ENCODE peak calls at places on chromosome 20, in four cellular contexts. One of them, this sample, is unnamed.

GRCh38 chr20:34299925-34300806 is 3.0 kb downstream of the AHCY start:
- DNase-seq in epithelial cell of proximal tubule: no peak
- DNase-seq in adrenal gland: no peak
- DNase-seq in fibroblast of lung: no peak
- DNase-seq in this sample: peak

GRCh38 chr20:24981282-24981681 is 11.3 kb downstream of the APMAP start:
- DNase-seq in epithelial cell of proximal tubule: no peak
- DNase-seq in adrenal gland: peak
- DNase-seq in fibroblast of lung: no peak
- DNase-seq in this sample: no peak

GRCh38 chr20:58086763-58087566 is 141.5 kb downstream of the ANKRD60 start:
- DNase-seq in epithelial cell of proximal tubule: no peak
- DNase-seq in adrenal gland: peak
- DNase-seq in fibroblast of lung: peak
- DNase-seq in this sample: peak

GRCh38 chr20:62219992-62220665 is at the start of gene HRH3:
- DNase-seq in epithelial cell of proximal tubule: no peak
- DNase-seq in adrenal gland: no peak
- DNase-seq in fibroblast of lung: peak
- DNase-seq in this sample: no peak

GRCh38 chr20:56428881-56429280 is 16.8 kb downstream of the CASS4 start:
- DNase-seq in epithelial cell of proximal tubule: no peak
- DNase-seq in adrenal gland: peak
- DNase-seq in fibroblast of lung: no peak
- DNase-seq in this sample: no peak

GRCh38 chr20:2292711-2293110 is 3.1 kb upstream of the TGM3 start:
- DNase-seq in epithelial cell of proximal tubule: no peak
- DNase-seq in adrenal gland: peak
- DNase-seq in fibroblast of lung: no peak
- DNase-seq in this sample: no peak

GRCh38 chr20:17912916-17913315 is 55.7 kb downstream of the SNX5 start:
- DNase-seq in epithelial cell of proximal tubule: no peak
- DNase-seq in adrenal gland: no peak
- DNase-seq in fibroblast of lung: no peak
- DNase-seq in this sample: peak

GRCh38 chr20:51512645-51513044 is 29.9 kb downstream of the NFATC2 start:
- DNase-seq in epithelial cell of proximal tubule: no peak
- DNase-seq in adrenal gland: no peak
- DNase-seq in fibroblast of lung: no peak
- DNase-seq in this sample: no peak

GRCh38 chr20:47319517-47320252 is 36.8 kb downstream of the ZMYND8 start:
- DNase-seq in epithelial cell of proximal tubule: no peak
- DNase-seq in adrenal gland: no peak
- DNase-seq in fibroblast of lung: peak
- DNase-seq in this sample: peak

GRCh38 chr20:47317127-47317895 is 39.2 kb downstream of the ZMYND8 start:
- DNase-seq in epithelial cell of proximal tubule: peak
- DNase-seq in adrenal gland: peak
- DNase-seq in fibroblast of lung: peak
- DNase-seq in this sample: peak

GRCh38 chr20:47318027-47318595 is 38.4 kb downstream of the ZMYND8 start:
- DNase-seq in epithelial cell of proximal tubule: no peak
- DNase-seq in adrenal gland: no peak
- DNase-seq in fibroblast of lung: peak
- DNase-seq in this sample: peak

GRCh38 chr20:47316776-47317126 is 39.7 kb downstream of the ZMYND8 start:
- DNase-seq in epithelial cell of proximal tubule: no peak
- DNase-seq in adrenal gland: no peak
- DNase-seq in fibroblast of lung: no peak
- DNase-seq in this sample: no peak

DNA sequence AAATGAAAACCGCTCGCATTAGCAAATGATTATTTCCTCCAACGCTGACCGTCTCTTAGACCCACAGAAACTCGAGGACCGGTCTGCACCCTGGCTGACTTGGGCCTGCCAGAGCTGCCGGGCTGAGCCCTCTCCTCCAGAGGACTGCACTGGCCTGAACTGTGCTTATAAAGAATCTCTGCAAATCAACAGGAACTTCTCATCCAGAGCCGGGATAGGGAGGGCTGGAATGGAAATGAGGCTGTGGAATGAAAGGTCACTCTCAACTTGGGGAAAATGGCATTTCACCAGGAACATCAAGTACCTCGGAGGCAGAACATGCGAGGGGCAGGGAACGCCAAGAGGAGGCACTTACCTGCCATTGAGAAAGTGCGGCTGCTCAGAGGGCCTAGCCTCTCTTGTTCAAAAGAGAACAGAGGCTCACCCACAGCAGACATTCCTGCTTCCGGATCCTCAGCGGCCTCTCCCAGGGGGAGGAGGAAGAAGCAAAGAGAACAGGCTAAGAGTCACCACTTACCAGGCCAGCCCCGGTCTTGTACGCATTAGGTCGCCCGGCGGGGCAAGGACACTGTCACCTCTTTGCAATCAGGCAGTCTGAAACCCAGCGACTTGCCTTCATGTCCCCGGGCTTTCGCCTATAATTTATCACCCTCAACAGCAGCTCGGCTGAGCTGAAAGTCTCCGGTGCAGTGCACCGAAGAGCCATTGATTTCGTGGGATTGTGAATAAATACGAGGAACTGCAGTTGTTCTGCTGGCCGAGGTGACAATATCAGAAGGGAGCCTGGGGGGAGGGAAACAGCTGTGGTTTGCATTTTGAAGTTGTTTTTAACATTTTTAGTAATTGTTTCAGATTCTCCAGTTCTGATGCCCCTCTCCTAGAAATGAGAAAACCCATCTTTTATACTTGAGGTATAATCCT is 37.6 kb downstream of the ZMYND8 start:
- DNase-seq in epithelial cell of proximal tubule: no peak
- DNase-seq in adrenal gland: peak
- DNase-seq in fibroblast of lung: peak
- DNase-seq in this sample: peak
- H3K4me3 ChIP-seq in epithelial cell of proximal tubule: peak
- H3K4me3 ChIP-seq in adrenal gland: peak
- H3K4me3 ChIP-seq in fibroblast of lung: peak
- H3K4me3 ChIP-seq in this sample: peak

GRCh38 chr20:21490105-21490504 is 23.8 kb downstream of the NKX2-2 start:
- DNase-seq in epithelial cell of proximal tubule: no peak
- DNase-seq in adrenal gland: no peak
- DNase-seq in fibroblast of lung: no peak
- DNase-seq in this sample: no peak
- TF ChIP-seq CTCF in epithelial cell of proximal tubule: peak
- TF ChIP-seq CTCF in adrenal gland: peak
- TF ChIP-seq CTCF in fibroblast of lung: peak
- TF ChIP-seq CTCF in this sample: peak

GRCh38 chr20:63641792-63642517 is 11.3 kb downstream of the STMN3 start:
- DNase-seq in epithelial cell of proximal tubule: no peak
- DNase-seq in adrenal gland: peak
- DNase-seq in fibroblast of lung: peak
- DNase-seq in this sample: peak
- H3K4me3 ChIP-seq in epithelial cell of proximal tubule: peak
- H3K4me3 ChIP-seq in adrenal gland: peak
- H3K4me3 ChIP-seq in fibroblast of lung: peak
- H3K4me3 ChIP-seq in this sample: peak

GRCh38 chr20:40536866-40537265 is 152.2 kb downstream of the MAFB start:
- DNase-seq in epithelial cell of proximal tubule: no peak
- DNase-seq in adrenal gland: no peak
- DNase-seq in fibroblast of lung: no peak
- DNase-seq in this sample: peak

GRCh38 chr20:40535816-40536215 is 153.2 kb downstream of the MAFB start:
- DNase-seq in epithelial cell of proximal tubule: no peak
- DNase-seq in adrenal gland: no peak
- DNase-seq in fibroblast of lung: peak
- DNase-seq in this sample: peak

GRCh38 chr20:40532103-40532502 is 156.9 kb downstream of the MAFB start:
- DNase-seq in epithelial cell of proximal tubule: no peak
- DNase-seq in adrenal gland: no peak
- DNase-seq in fibroblast of lung: no peak
- DNase-seq in this sample: peak
- TF ChIP-seq CTCF in epithelial cell of proximal tubule: peak
- TF ChIP-seq CTCF in adrenal gland: peak
- TF ChIP-seq CTCF in fibroblast of lung: peak
- TF ChIP-seq CTCF in this sample: peak

GRCh38 chr20:44912189-44912588 is 2.3 kb downstream of the PABPC1L start:
- DNase-seq in epithelial cell of proximal tubule: no peak
- DNase-seq in adrenal gland: no peak
- DNase-seq in fibroblast of lung: no peak
- DNase-seq in this sample: no peak
- H3K4me3 ChIP-seq in epithelial cell of proximal tubule: no peak
- H3K4me3 ChIP-seq in adrenal gland: no peak
- H3K4me3 ChIP-seq in fibroblast of lung: no peak
- H3K4me3 ChIP-seq in this sample: no peak

GRCh38 chr20:49981218-49982071 is 1.3 kb upstream of the SNAI1 start:
- DNase-seq in epithelial cell of proximal tubule: no peak
- DNase-seq in adrenal gland: no peak
- DNase-seq in fibroblast of lung: no peak
- DNase-seq in this sample: no peak
- TF ChIP-seq CTCF in epithelial cell of proximal tubule: no peak
- TF ChIP-seq CTCF in adrenal gland: no peak
- TF ChIP-seq CTCF in fibroblast of lung: no peak
- TF ChIP-seq CTCF in this sample: no peak

DNA sequence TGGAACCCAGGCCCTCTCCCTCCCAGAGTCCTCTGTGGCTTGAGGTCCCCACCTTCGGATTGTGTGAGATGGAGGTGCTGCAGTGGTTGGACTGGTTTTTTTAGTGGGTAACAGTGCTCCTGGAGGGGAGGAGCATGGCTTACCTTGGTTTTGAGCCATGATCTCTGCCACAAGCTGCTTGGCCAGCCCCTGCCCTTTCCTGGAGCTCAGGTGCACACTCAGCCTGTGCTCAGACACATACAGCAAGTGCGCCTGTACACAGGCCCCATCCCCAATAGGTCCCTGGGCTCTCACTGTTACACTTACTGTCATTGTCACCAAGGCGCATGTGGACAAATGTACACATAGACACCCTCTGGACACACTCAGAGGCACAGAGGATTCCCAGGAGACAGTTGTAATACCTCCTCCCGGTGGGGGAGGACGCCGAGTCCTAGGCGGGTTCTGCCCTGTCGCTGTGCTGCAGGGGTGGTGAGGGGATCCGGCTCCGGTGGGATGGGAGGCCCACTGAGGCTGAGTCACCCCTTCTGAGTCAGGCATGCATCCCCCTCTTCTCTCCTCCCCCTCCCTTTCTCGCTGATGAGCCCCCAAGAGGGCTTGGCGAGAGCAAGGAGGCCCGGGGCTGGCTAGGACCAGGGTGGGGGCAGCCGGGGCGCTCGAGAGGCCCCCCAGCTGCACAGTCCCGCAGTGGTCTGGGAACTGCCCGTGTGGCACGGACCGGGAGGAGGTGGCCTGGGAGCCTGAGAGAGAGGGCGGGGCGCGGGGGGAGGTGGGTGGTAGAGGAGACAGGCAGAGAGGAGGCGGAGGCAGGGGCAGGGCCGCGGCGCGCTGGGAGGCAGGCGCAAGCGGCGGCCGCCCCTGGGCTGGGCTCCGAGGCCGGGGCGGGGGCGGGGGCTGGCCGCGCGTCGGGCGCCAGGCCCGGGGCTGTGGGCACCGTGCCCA is 515 bp upstream of the EPB41L1 start:
- DNase-seq in epithelial cell of proximal tubule: no peak
- DNase-seq in adrenal gland: peak
- DNase-seq in fibroblast of lung: peak
- DNase-seq in this sample: peak
- H3K4me3 ChIP-seq in epithelial cell of proximal tubule: peak
- H3K4me3 ChIP-seq in adrenal gland: peak
- H3K4me3 ChIP-seq in fibroblast of lung: peak
- H3K4me3 ChIP-seq in this sample: peak

GRCh38 chr20:5557123-5557522 is 193.1 kb upstream of the SHLD1 start:
- DNase-seq in epithelial cell of proximal tubule: peak
- DNase-seq in adrenal gland: peak
- DNase-seq in fibroblast of lung: peak
- DNase-seq in this sample: peak
- TF ChIP-seq CTCF in epithelial cell of proximal tubule: peak
- TF ChIP-seq CTCF in adrenal gland: peak
- TF ChIP-seq CTCF in fibroblast of lung: peak
- TF ChIP-seq CTCF in this sample: peak

GRCh38 chr20:31717478-31717946 is 5.2 kb downstream of the BCL2L1 start:
- DNase-seq in epithelial cell of proximal tubule: no peak
- DNase-seq in adrenal gland: no peak
- DNase-seq in fibroblast of lung: no peak
- DNase-seq in this sample: no peak

GRCh38 chr20:31720486-31721407 is 1.9 kb downstream of the BCL2L1 start:
- DNase-seq in epithelial cell of proximal tubule: no peak
- DNase-seq in adrenal gland: no peak
- DNase-seq in fibroblast of lung: no peak
- DNase-seq in this sample: no peak

GRCh38 chr20:31719644-31720485 is 2.8 kb downstream of the BCL2L1 start:
- DNase-seq in epithelial cell of proximal tubule: peak
- DNase-seq in adrenal gland: no peak
- DNase-seq in fibroblast of lung: peak
- DNase-seq in this sample: no peak

GRCh38 chr20:31716818-31717477 is 5.7 kb downstream of the BCL2L1 start:
- DNase-seq in epithelial cell of proximal tubule: no peak
- DNase-seq in adrenal gland: no peak
- DNase-seq in fibroblast of lung: no peak
- DNase-seq in this sample: no peak

GRCh38 chr20:31718952-31719643 is 3.6 kb downstream of the BCL2L1 start:
- DNase-seq in epithelial cell of proximal tubule: no peak
- DNase-seq in adrenal gland: no peak
- DNase-seq in fibroblast of lung: no peak
- DNase-seq in this sample: no peak
- H3K4me3 ChIP-seq in epithelial cell of proximal tubule: peak
- H3K4me3 ChIP-seq in adrenal gland: peak
- H3K4me3 ChIP-seq in fibroblast of lung: peak
- H3K4me3 ChIP-seq in this sample: peak